ENCODE peak calls at places on chromosomes 5 and 9, in seven cellular contexts. I is T-cell, R is GM23248, E is left cardiac atrium, V is aorta, A is posterior cingulate gyrus, H is KBM-7. C is an unnamed sample.

GRCh38 chr9:136695435-136695895 is 8.2 kb upstream of the AGPAT2 start:
- DNase-seq in A (no peak), I (no peak), V (no peak), E (no peak), H (no peak), R (no peak), C (no peak)

GRCh38 chr9:121550041-121550440 is 50.4 kb upstream of the GGTA1 start:
- DNase-seq in R (no peak), H (no peak), I (no peak), V (no peak), A (no peak), E (no peak), C (no peak)

GRCh38 chr9:4983541-4984165 is 1.4 kb upstream of the JAK2 start:
- DNase-seq in V (no peak), E (no peak), R (no peak), H (peak; percentile 7), I (no peak), A (no peak), C (no peak)

GRCh38 chr9:37350486-37351190 is 71.9 kb upstream of the GRHPR start:
- DNase-seq in H (no peak), E (no peak), A (no peak), I (no peak), V (no peak), R (peak; percentile 74), C (no peak)

GRCh38 chr9:131578778-131579504 is 33.6 kb downstream of the PRRT1B start:
- DNase-seq in A (peak; percentile 79), V (peak; percentile 42), E (no peak), R (no peak), H (no peak), I (peak; percentile 69), C (no peak)

GRCh38 chr9:16445141-16445920 is 425.1 kb downstream of the BNC2 start:
- DNase-seq in H (no peak), A (no peak), E (no peak), I (no peak), V (no peak), R (peak; percentile 65), C (no peak)

GRCh38 chr9:72855890-72856523 is 96.8 kb downstream of the ALDH1A1 start:
- DNase-seq in A (no peak), V (no peak), H (no peak), E (no peak), I (no peak), R (no peak), C (no peak)

GRCh38 chr9:37575921-37576721 is at the start of gene FBXO10:
- DNase-seq in I (peak; percentile 41), A (peak; percentile 94), R (peak; percentile 91), V (peak; percentile 80), H (no peak), E (peak; percentile 84), C (peak; percentile 37)

GRCh38 chr5:17807069-17807468 is 172.8 kb downstream of the TAF11L14 start:
- DNase-seq in V (no peak), R (no peak), H (no peak), A (no peak), I (no peak), E (no peak), C (no peak)

GRCh38 chr5:106202035-106202434 is 1468.7 kb downstream of the EFNA5 start:
- DNase-seq in R (no peak), A (no peak), E (no peak), V (no peak), I (no peak), H (no peak), C (no peak)

GRCh38 chr5:90528704-90529233 is 615 bp downstream of the LYSMD3 start:
- DNase-seq in V (no peak), H (peak; percentile 32), I (no peak), A (no peak), R (peak; percentile 61), E (no peak), C (peak; percentile 53)

GRCh38 chr5:8457187-8458037 is 588.5 kb downstream of the MTRR start:
- DNase-seq in E (peak; percentile 96), H (no peak), R (peak; percentile 100), V (peak; percentile 97), I (peak; percentile 84), A (peak; percentile 93), C (peak; percentile 68)

GRCh38 chr9:113988385-113988784 is 89.7 kb downstream of the AMBP start:
- DNase-seq in R (no peak), A (no peak), I (no peak), V (no peak), H (no peak), E (no peak), C (no peak)

GRCh38 chr5:139459451-139459934 is 3.0 kb downstream of the ECSCR start:
- DNase-seq in R (no peak), V (no peak), H (no peak), E (peak; percentile 77), I (no peak), A (no peak), C (no peak)

GRCh38 chr5:2196416-2196815 is 313.7 kb upstream of the IRX4 start:
- DNase-seq in A (no peak), R (no peak), V (no peak), I (no peak), H (no peak), E (no peak), C (no peak)

GRCh38 chr5:1882337-1883119 is at the start of gene IRX4:
- DNase-seq in H (no peak), A (peak; percentile 43), E (peak; percentile 17), V (peak; percentile 35), I (no peak), R (peak; percentile 45), C (no peak)

GRCh38 chr9:128556915-128557634 is 4.7 kb downstream of the SPTAN1 start:
- DNase-seq in R (peak; percentile 17), H (no peak), E (no peak), V (no peak), I (no peak), A (no peak), C (no peak)

GRCh38 chr9:546797-547223 is 294.7 kb upstream of the DMRT1 start:
- DNase-seq in I (no peak), V (no peak), R (peak; percentile 15), H (peak; percentile 32), A (no peak), E (no peak), C (peak; percentile 16)

GRCh38 chr5:127950707-127951356 is 132.7 kb upstream of the SLC12A2 start:
- DNase-seq in V (no peak), E (no peak), H (no peak), I (no peak), A (no peak), R (no peak), C (no peak)

GRCh38 chr9:76593011-76593347 is 134.0 kb downstream of the GCNT1 start:
- DNase-seq in H (no peak), R (no peak), A (no peak), V (no peak), E (no peak), I (no peak), C (no peak)

GRCh38 chr9:5671711-5672353 is 42.9 kb downstream of the RIC1 start:
- DNase-seq in H (no peak), A (no peak), I (peak; percentile 33), V (no peak), R (no peak), E (no peak), C (no peak)

GRCh38 chr9:114619205-114619758 is 8.2 kb downstream of the TMEM268 start:
- DNase-seq in R (no peak), H (no peak), I (no peak), A (peak; percentile 85), E (peak; percentile 38), V (no peak), C (no peak)

GRCh38 chr9:21831841-21832509 is 29.5 kb downstream of the MTAP start:
- DNase-seq in I (no peak), V (no peak), R (peak; percentile 95), H (peak; percentile 42), A (no peak), E (no peak), C (no peak)

GRCh38 chr5:141513627-141514329 is 24.9 kb downstream of the PCDHGC5 start:
- DNase-seq in V (peak; percentile 93), R (peak; percentile 97), H (peak; percentile 54), I (peak; percentile 34), A (peak; percentile 97), E (peak; percentile 82), C (no peak)

GRCh38 chr9:116796669-116797068 is 109.6 kb downstream of the TRIM32 start:
- DNase-seq in E (no peak), A (no peak), R (no peak), H (no peak), I (no peak), V (no peak), C (no peak)

GRCh38 chr5:100623719-100624118 is 88.5 kb downstream of the FAM174A start:
- DNase-seq in V (no peak), H (peak; percentile 49), A (no peak), E (no peak), I (no peak), R (peak; percentile 57), C (no peak)

GRCh38 chr5:176647870-176648466 is 684 bp downstream of the TSPAN17 start:
- DNase-seq in I (no peak), E (peak; percentile 67), A (no peak), V (no peak), R (peak; percentile 47), H (no peak), C (no peak)

GRCh38 chr5:83744851-83745250 is 24.2 kb upstream of the HAPLN1 start:
- DNase-seq in E (no peak), R (peak; percentile 17), H (peak; percentile 83), A (no peak), I (no peak), V (no peak), C (no peak)

GRCh38 chr5:181243020-181243520 is 636 bp downstream of the RACK1 start:
- DNase-seq in I (no peak), V (no peak), H (no peak), R (peak; percentile 60), A (no peak), E (no peak), C (no peak)

GRCh38 chr9:71552480-71552879 is 215.8 kb downstream of the CEMIP2 start:
- DNase-seq in E (no peak), V (no peak), H (no peak), I (no peak), A (no peak), R (no peak), C (no peak)

GRCh38 chr5:121691478-121691877 is 160.2 kb upstream of the FTMT start:
- DNase-seq in I (no peak), A (no peak), H (peak; percentile 18), E (no peak), R (peak; percentile 2), V (no peak), C (no peak)